ENCODE peak calls at places on chromosomes 4 and X, in nine cellular contexts. One of them, this sample, is unnamed. For H3K36me3 and H3K4me1, the result is how much of the 10 kb centered on the place peaks cover.

GRCh38 chr4:187304131-187304530 is 580.5 kb upstream of the FAT1 start:
- DNase-seq in endothelial cell of umbilical vein: no peak
- DNase-seq in IMR-90: no peak
- DNase-seq in uterus: no peak
- DNase-seq in ovary: no peak
- DNase-seq in tibial nerve: no peak
- DNase-seq in heart left ventricle: no peak
- DNase-seq in Peyer's patch: no peak
- DNase-seq in suprapubic skin: no peak
- DNase-seq in this sample: no peak

GRCh38 chr4:174222266-174222872 is 61.1 kb downstream of the FBXO8 start:
- DNase-seq in endothelial cell of umbilical vein: peak
- DNase-seq in IMR-90: peak
- DNase-seq in uterus: no peak
- DNase-seq in ovary: no peak
- DNase-seq in tibial nerve: no peak
- DNase-seq in heart left ventricle: no peak
- DNase-seq in Peyer's patch: no peak
- DNase-seq in suprapubic skin: no peak
- DNase-seq in this sample: no peak

GRCh38 chr4:38802561-38803355 is 1.8 kb downstream of the TLR1 start:
- DNase-seq in endothelial cell of umbilical vein: no peak
- DNase-seq in IMR-90: no peak
- DNase-seq in uterus: no peak
- DNase-seq in ovary: no peak
- DNase-seq in tibial nerve: no peak
- DNase-seq in heart left ventricle: no peak
- DNase-seq in Peyer's patch: no peak
- DNase-seq in suprapubic skin: no peak
- DNase-seq in this sample: no peak

GRCh38 chrX:64204701-64205440 is 637 bp downstream of the AMER1 start:
- DNase-seq in endothelial cell of umbilical vein: peak
- DNase-seq in IMR-90: peak
- DNase-seq in uterus: peak
- DNase-seq in ovary: peak
- DNase-seq in tibial nerve: peak
- DNase-seq in heart left ventricle: peak
- DNase-seq in Peyer's patch: peak
- DNase-seq in suprapubic skin: peak
- DNase-seq in this sample: peak

GRCh38 chr4:5974321-5974720 is 43.9 kb downstream of the C4orf50 start:
- DNase-seq in endothelial cell of umbilical vein: no peak
- DNase-seq in IMR-90: no peak
- DNase-seq in uterus: no peak
- DNase-seq in ovary: no peak
- DNase-seq in tibial nerve: no peak
- DNase-seq in heart left ventricle: no peak
- DNase-seq in Peyer's patch: no peak
- DNase-seq in suprapubic skin: peak
- DNase-seq in this sample: no peak

GRCh38 chrX:1554469-1555210 is 17.7 kb upstream of the P2RY8 start:
- DNase-seq in endothelial cell of umbilical vein: no peak
- DNase-seq in IMR-90: no peak
- DNase-seq in uterus: no peak
- DNase-seq in ovary: no peak
- DNase-seq in tibial nerve: no peak
- DNase-seq in heart left ventricle: no peak
- DNase-seq in Peyer's patch: peak
- DNase-seq in suprapubic skin: peak
- DNase-seq in this sample: no peak

GRCh38 chr4:146124023-146124680 is 51.4 kb upstream of the LSM6 start:
- DNase-seq in endothelial cell of umbilical vein: no peak
- DNase-seq in IMR-90: peak
- DNase-seq in uterus: no peak
- DNase-seq in ovary: no peak
- DNase-seq in tibial nerve: no peak
- DNase-seq in heart left ventricle: no peak
- DNase-seq in Peyer's patch: no peak
- DNase-seq in suprapubic skin: no peak
- DNase-seq in this sample: no peak

GRCh38 chr4:53043900-53044650 is 182.0 kb downstream of the RASL11B start:
- DNase-seq in endothelial cell of umbilical vein: no peak
- DNase-seq in IMR-90: no peak
- DNase-seq in uterus: no peak
- DNase-seq in ovary: no peak
- DNase-seq in tibial nerve: no peak
- DNase-seq in heart left ventricle: no peak
- DNase-seq in Peyer's patch: no peak
- DNase-seq in suprapubic skin: no peak
- DNase-seq in this sample: no peak

GRCh38 chrX:86946569-86946968 is 571.0 kb upstream of the KLHL4 start:
- DNase-seq in endothelial cell of umbilical vein: peak
- DNase-seq in IMR-90: peak
- DNase-seq in uterus: no peak
- DNase-seq in ovary: no peak
- DNase-seq in tibial nerve: no peak
- DNase-seq in heart left ventricle: no peak
- DNase-seq in Peyer's patch: no peak
- DNase-seq in suprapubic skin: no peak
- DNase-seq in this sample: no peak

GRCh38 chr4:83922419-83922818 is 386.5 kb downstream of the GPAT3 start:
- DNase-seq in endothelial cell of umbilical vein: no peak
- DNase-seq in IMR-90: no peak
- DNase-seq in uterus: no peak
- DNase-seq in ovary: no peak
- DNase-seq in tibial nerve: no peak
- DNase-seq in heart left ventricle: no peak
- DNase-seq in Peyer's patch: no peak
- DNase-seq in suprapubic skin: no peak
- DNase-seq in this sample: no peak

GRCh38 chr4:86771141-86771540 is 78.0 kb downstream of the SLC10A6 start:
- DNase-seq in endothelial cell of umbilical vein: no peak
- DNase-seq in IMR-90: no peak
- DNase-seq in uterus: no peak
- DNase-seq in ovary: no peak
- DNase-seq in tibial nerve: no peak
- DNase-seq in heart left ventricle: no peak
- DNase-seq in Peyer's patch: no peak
- DNase-seq in suprapubic skin: no peak
- DNase-seq in this sample: no peak

GRCh38 chr4:40736910-40737309 is 12.8 kb upstream of the NSUN7 start:
- DNase-seq in endothelial cell of umbilical vein: peak
- DNase-seq in IMR-90: peak
- DNase-seq in uterus: no peak
- DNase-seq in ovary: no peak
- DNase-seq in tibial nerve: no peak
- DNase-seq in heart left ventricle: no peak
- DNase-seq in Peyer's patch: no peak
- DNase-seq in suprapubic skin: no peak
- DNase-seq in this sample: no peak

GRCh38 chrX:5054852-5055251 is 1173.8 kb downstream of the NLGN4X start:
- DNase-seq in endothelial cell of umbilical vein: no peak
- DNase-seq in IMR-90: no peak
- DNase-seq in uterus: no peak
- DNase-seq in ovary: no peak
- DNase-seq in tibial nerve: no peak
- DNase-seq in heart left ventricle: no peak
- DNase-seq in Peyer's patch: no peak
- DNase-seq in suprapubic skin: no peak
- DNase-seq in this sample: no peak
- TF ChIP-seq POLR2A in endothelial cell of umbilical vein: no peak
- TF ChIP-seq POLR2A in IMR-90: no peak
- TF ChIP-seq POLR2A in uterus: no peak
- TF ChIP-seq POLR2A in ovary: no peak
- TF ChIP-seq POLR2A in tibial nerve: no peak
- TF ChIP-seq POLR2A in heart left ventricle: no peak
- TF ChIP-seq POLR2A in Peyer's patch: no peak
- TF ChIP-seq POLR2A in suprapubic skin: no peak
- TF ChIP-seq POLR2A in this sample: no peak

GRCh38 chr4:33031328-33031727 is 2311.2 kb downstream of the PCDH7 start:
- DNase-seq in endothelial cell of umbilical vein: no peak
- DNase-seq in IMR-90: no peak
- DNase-seq in uterus: no peak
- DNase-seq in ovary: no peak
- DNase-seq in tibial nerve: no peak
- DNase-seq in heart left ventricle: no peak
- DNase-seq in Peyer's patch: no peak
- DNase-seq in suprapubic skin: no peak
- DNase-seq in this sample: no peak
- H3K36me3 ChIP-seq in endothelial cell of umbilical vein: under half
- H3K36me3 ChIP-seq in IMR-90: under half
- H3K36me3 ChIP-seq in uterus: under half
- H3K36me3 ChIP-seq in ovary: under half
- H3K36me3 ChIP-seq in tibial nerve: under half
- H3K36me3 ChIP-seq in heart left ventricle: under half
- H3K36me3 ChIP-seq in Peyer's patch: under half
- H3K36me3 ChIP-seq in suprapubic skin: under half
- H3K36me3 ChIP-seq in this sample: under half

GRCh38 chr4:158811704-158812103 is 42.9 kb downstream of the FNIP2 start:
- DNase-seq in endothelial cell of umbilical vein: no peak
- DNase-seq in IMR-90: no peak
- DNase-seq in uterus: no peak
- DNase-seq in ovary: no peak
- DNase-seq in tibial nerve: no peak
- DNase-seq in heart left ventricle: no peak
- DNase-seq in Peyer's patch: no peak
- DNase-seq in suprapubic skin: no peak
- DNase-seq in this sample: no peak

GRCh38 chr4:158808399-158808798 is 39.6 kb downstream of the FNIP2 start:
- DNase-seq in endothelial cell of umbilical vein: no peak
- DNase-seq in IMR-90: no peak
- DNase-seq in uterus: no peak
- DNase-seq in ovary: no peak
- DNase-seq in tibial nerve: no peak
- DNase-seq in heart left ventricle: no peak
- DNase-seq in Peyer's patch: no peak
- DNase-seq in suprapubic skin: no peak
- DNase-seq in this sample: no peak

GRCh38 chr4:158810487-158811215 is 41.8 kb downstream of the FNIP2 start:
- DNase-seq in endothelial cell of umbilical vein: peak
- DNase-seq in IMR-90: peak
- DNase-seq in uterus: peak
- DNase-seq in ovary: peak
- DNase-seq in tibial nerve: no peak
- DNase-seq in heart left ventricle: peak
- DNase-seq in Peyer's patch: peak
- DNase-seq in suprapubic skin: no peak
- DNase-seq in this sample: no peak

GRCh38 chr4:158811216-158811540 is 42.4 kb downstream of the FNIP2 start:
- DNase-seq in endothelial cell of umbilical vein: no peak
- DNase-seq in IMR-90: no peak
- DNase-seq in uterus: no peak
- DNase-seq in ovary: no peak
- DNase-seq in tibial nerve: no peak
- DNase-seq in heart left ventricle: no peak
- DNase-seq in Peyer's patch: no peak
- DNase-seq in suprapubic skin: no peak
- DNase-seq in this sample: no peak

DNA sequence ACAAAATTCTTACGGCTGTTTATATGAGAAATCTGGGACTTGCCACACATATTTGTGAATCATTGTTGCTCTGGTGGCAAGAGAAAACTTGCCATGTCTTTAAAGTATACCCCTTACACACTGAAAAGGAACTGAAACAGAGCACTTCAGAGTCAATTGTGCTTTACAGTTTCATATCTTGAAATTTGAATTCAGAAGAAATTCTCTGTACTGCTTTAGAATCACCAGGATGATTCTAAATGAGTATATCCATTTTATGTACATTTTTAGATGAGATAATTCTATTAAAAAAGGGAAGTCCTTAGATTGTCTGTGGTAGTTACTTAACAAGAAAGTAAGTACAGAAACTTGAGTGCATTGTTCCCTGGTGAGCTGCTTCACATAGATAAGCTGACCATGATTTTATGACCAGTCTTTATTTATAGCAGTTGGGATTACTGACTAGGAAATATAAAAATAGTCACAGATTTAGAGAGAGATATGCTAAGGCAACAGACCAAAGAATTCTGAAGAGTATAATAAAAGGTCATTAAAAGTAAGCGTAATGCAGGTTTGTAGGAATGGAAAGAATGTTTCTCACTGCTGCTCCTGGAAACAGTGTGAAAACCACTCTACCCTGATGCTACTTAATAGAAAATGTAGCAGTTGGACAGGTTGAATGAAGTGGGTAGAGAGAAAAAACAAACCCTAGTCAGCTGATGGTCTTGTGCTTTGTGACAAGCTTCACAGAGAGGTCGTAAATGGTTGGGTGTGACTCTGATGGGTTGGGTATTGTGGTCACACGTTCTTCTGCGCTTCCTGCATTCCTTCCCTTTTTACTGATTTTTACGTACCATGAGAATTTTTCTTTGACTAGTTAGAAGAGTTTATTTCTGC is 41.0 kb downstream of the FNIP2 start:
- DNase-seq in endothelial cell of umbilical vein: peak
- DNase-seq in IMR-90: peak
- DNase-seq in uterus: no peak
- DNase-seq in ovary: no peak
- DNase-seq in tibial nerve: no peak
- DNase-seq in heart left ventricle: no peak
- DNase-seq in Peyer's patch: no peak
- DNase-seq in suprapubic skin: no peak
- DNase-seq in this sample: no peak
- H3K4me1 ChIP-seq in endothelial cell of umbilical vein: under half
- H3K4me1 ChIP-seq in IMR-90: under half
- H3K4me1 ChIP-seq in uterus: under half
- H3K4me1 ChIP-seq in ovary: under half
- H3K4me1 ChIP-seq in tibial nerve: under half
- H3K4me1 ChIP-seq in heart left ventricle: under half
- H3K4me1 ChIP-seq in Peyer's patch: under half
- H3K4me1 ChIP-seq in suprapubic skin: half or more
- H3K4me1 ChIP-seq in this sample: under half

GRCh38 chrX:154363706-154364439 is 10.6 kb downstream of the FLNA start:
- DNase-seq in endothelial cell of umbilical vein: no peak
- DNase-seq in IMR-90: no peak
- DNase-seq in uterus: no peak
- DNase-seq in ovary: no peak
- DNase-seq in tibial nerve: no peak
- DNase-seq in heart left ventricle: no peak
- DNase-seq in Peyer's patch: no peak
- DNase-seq in suprapubic skin: no peak
- DNase-seq in this sample: no peak

GRCh38 chrX:154365052-154365600 is 9.3 kb downstream of the FLNA start:
- DNase-seq in endothelial cell of umbilical vein: no peak
- DNase-seq in IMR-90: no peak
- DNase-seq in uterus: no peak
- DNase-seq in ovary: no peak
- DNase-seq in tibial nerve: no peak
- DNase-seq in heart left ventricle: no peak
- DNase-seq in Peyer's patch: no peak
- DNase-seq in suprapubic skin: no peak
- DNase-seq in this sample: no peak

GRCh38 chrX:154366666-154367055 is 7.8 kb downstream of the FLNA start:
- DNase-seq in endothelial cell of umbilical vein: no peak
- DNase-seq in IMR-90: no peak
- DNase-seq in uterus: no peak
- DNase-seq in ovary: no peak
- DNase-seq in tibial nerve: no peak
- DNase-seq in heart left ventricle: no peak
- DNase-seq in Peyer's patch: no peak
- DNase-seq in suprapubic skin: no peak
- DNase-seq in this sample: no peak

GRCh38 chrX:154367474-154368308 is 6.7 kb downstream of the FLNA start:
- DNase-seq in endothelial cell of umbilical vein: no peak
- DNase-seq in IMR-90: no peak
- DNase-seq in uterus: no peak
- DNase-seq in ovary: no peak
- DNase-seq in tibial nerve: no peak
- DNase-seq in heart left ventricle: no peak
- DNase-seq in Peyer's patch: no peak
- DNase-seq in suprapubic skin: no peak
- DNase-seq in this sample: no peak

GRCh38 chrX:154365997-154366665 is 8.3 kb downstream of the FLNA start:
- DNase-seq in endothelial cell of umbilical vein: no peak
- DNase-seq in IMR-90: no peak
- DNase-seq in uterus: no peak
- DNase-seq in ovary: no peak
- DNase-seq in tibial nerve: no peak
- DNase-seq in heart left ventricle: no peak
- DNase-seq in Peyer's patch: no peak
- DNase-seq in suprapubic skin: no peak
- DNase-seq in this sample: no peak
- TF ChIP-seq POLR2A in endothelial cell of umbilical vein: no peak
- TF ChIP-seq POLR2A in IMR-90: no peak
- TF ChIP-seq POLR2A in uterus: no peak
- TF ChIP-seq POLR2A in ovary: no peak
- TF ChIP-seq POLR2A in tibial nerve: no peak
- TF ChIP-seq POLR2A in heart left ventricle: no peak
- TF ChIP-seq POLR2A in Peyer's patch: no peak
- TF ChIP-seq POLR2A in suprapubic skin: no peak
- TF ChIP-seq POLR2A in this sample: no peak

This sample was measured in right lobe of liver.